ENCODE peak calls at places on chromosomes 6 and 20, in seven cellular contexts. One of them, this sample, is unnamed.

GRCh38 chr6:90676516-90676915 is 89.6 kb upstream of the MAP3K7 start:
- DNase-seq in IMR-90: no peak
- DNase-seq in neuronal stem cell: no peak
- DNase-seq in H1: no peak
- DNase-seq in mesenchymal stem cell: no peak
- DNase-seq in H9: peak; percentile 90
- DNase-seq in trophoblast cell: no peak
- DNase-seq in this sample: peak; percentile 99

GRCh38 chr20:2116170-2116940 is 14.7 kb downstream of the STK35 start:
- DNase-seq in IMR-90: no peak
- DNase-seq in neuronal stem cell: no peak
- DNase-seq in H1: no peak
- DNase-seq in mesenchymal stem cell: no peak
- DNase-seq in H9: no peak
- DNase-seq in trophoblast cell: no peak
- DNase-seq in this sample: no peak

GRCh38 chr6:91710356-91710755 is 1123.5 kb upstream of the MAP3K7 start:
- DNase-seq in IMR-90: no peak
- DNase-seq in neuronal stem cell: no peak
- DNase-seq in H1: no peak
- DNase-seq in mesenchymal stem cell: no peak
- DNase-seq in H9: no peak
- DNase-seq in trophoblast cell: no peak
- DNase-seq in this sample: no peak

GRCh38 chr6:56528412-56528841 is 114.3 kb downstream of the DST start:
- DNase-seq in IMR-90: peak; percentile 100
- DNase-seq in neuronal stem cell: no peak
- DNase-seq in H1: no peak
- DNase-seq in mesenchymal stem cell: peak; percentile 88
- DNase-seq in H9: no peak
- DNase-seq in trophoblast cell: peak; percentile 72
- DNase-seq in this sample: no peak

GRCh38 chr20:48919882-48920526 is 1.5 kb upstream of the ARFGEF2 start:
- DNase-seq in IMR-90: no peak
- DNase-seq in neuronal stem cell: no peak
- DNase-seq in H1: no peak
- DNase-seq in mesenchymal stem cell: peak; percentile 35
- DNase-seq in H9: no peak
- DNase-seq in trophoblast cell: no peak
- DNase-seq in this sample: peak; percentile 54

GRCh38 chr6:52691718-52692117 is 20.8 kb downstream of the TMEM14A start:
- DNase-seq in IMR-90: peak; percentile 5
- DNase-seq in neuronal stem cell: no peak
- DNase-seq in H1: no peak
- DNase-seq in mesenchymal stem cell: no peak
- DNase-seq in H9: no peak
- DNase-seq in trophoblast cell: no peak
- DNase-seq in this sample: no peak

GRCh38 chr6:93453956-93454355 is 34.6 kb upstream of the EPHA7 start:
- DNase-seq in IMR-90: no peak
- DNase-seq in neuronal stem cell: no peak
- DNase-seq in H1: no peak
- DNase-seq in mesenchymal stem cell: no peak
- DNase-seq in H9: no peak
- DNase-seq in trophoblast cell: no peak
- DNase-seq in this sample: peak; percentile 51

GRCh38 chr6:126188271-126188909 is 151.5 kb upstream of the CENPW start:
- DNase-seq in IMR-90: peak; percentile 64
- DNase-seq in neuronal stem cell: no peak
- DNase-seq in H1: no peak
- DNase-seq in mesenchymal stem cell: peak; percentile 39
- DNase-seq in H9: no peak
- DNase-seq in trophoblast cell: no peak
- DNase-seq in this sample: no peak

GRCh38 chr6:139126255-139126654 is 8.6 kb upstream of the HECA start:
- DNase-seq in IMR-90: peak; percentile 92
- DNase-seq in neuronal stem cell: no peak
- DNase-seq in H1: no peak
- DNase-seq in mesenchymal stem cell: peak; percentile 94
- DNase-seq in H9: no peak
- DNase-seq in trophoblast cell: no peak
- DNase-seq in this sample: no peak

DNA sequence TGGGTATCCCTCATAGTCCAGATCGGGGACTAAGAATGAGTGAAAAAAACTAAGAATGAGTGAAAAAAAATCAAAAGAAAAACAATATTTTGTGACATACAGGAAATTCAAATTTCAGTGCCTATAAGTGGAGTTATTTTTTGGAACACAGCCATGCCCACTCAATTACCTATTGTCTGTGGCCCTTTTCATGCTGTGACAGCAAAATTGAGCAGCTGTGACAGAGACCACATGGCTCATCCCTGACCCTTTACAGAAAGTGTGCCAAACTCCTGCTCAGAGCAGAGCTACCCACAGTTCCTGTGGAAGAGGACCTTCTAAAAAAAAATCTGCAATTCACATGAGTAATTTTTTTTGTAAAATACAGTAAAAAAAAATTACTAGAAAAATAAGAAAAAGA is 1.4 kb downstream of the NCR2 start:
- DNase-seq in IMR-90: no peak
- DNase-seq in neuronal stem cell: no peak
- DNase-seq in H1: no peak
- DNase-seq in mesenchymal stem cell: no peak
- DNase-seq in H9: no peak
- DNase-seq in trophoblast cell: no peak
- DNase-seq in this sample: no peak
- H2BK5ac ChIP-seq in IMR-90: no peak overlapping the region
- H2BK5ac ChIP-seq in neuronal stem cell: no peak overlapping the region
- H2BK5ac ChIP-seq in H1: no peak overlapping the region
- H2BK5ac ChIP-seq in mesenchymal stem cell: no peak overlapping the region
- H2BK5ac ChIP-seq in H9: no peak overlapping the region
- H2BK5ac ChIP-seq in trophoblast cell: no peak overlapping the region
- H2BK5ac ChIP-seq in this sample: no peak overlapping the region

GRCh38 chr6:5776104-5776503 is 230.6 kb downstream of the NRN1 start:
- DNase-seq in IMR-90: no peak
- DNase-seq in neuronal stem cell: no peak
- DNase-seq in H1: no peak
- DNase-seq in mesenchymal stem cell: no peak
- DNase-seq in H9: no peak
- DNase-seq in trophoblast cell: no peak
- DNase-seq in this sample: no peak
- H2BK5ac ChIP-seq in IMR-90: no peak overlapping the region
- H2BK5ac ChIP-seq in neuronal stem cell: no peak overlapping the region
- H2BK5ac ChIP-seq in H1: no peak overlapping the region
- H2BK5ac ChIP-seq in mesenchymal stem cell: no peak overlapping the region
- H2BK5ac ChIP-seq in H9: no peak overlapping the region
- H2BK5ac ChIP-seq in trophoblast cell: no peak overlapping the region
- H2BK5ac ChIP-seq in this sample: no peak overlapping the region

GRCh38 chr20:52305029-52305645 is 113.6 kb upstream of the ZFP64 start:
- DNase-seq in IMR-90: no peak
- DNase-seq in neuronal stem cell: no peak
- DNase-seq in H1: no peak
- DNase-seq in mesenchymal stem cell: no peak
- DNase-seq in H9: no peak
- DNase-seq in trophoblast cell: peak; percentile 73
- DNase-seq in this sample: no peak
- H2BK5ac ChIP-seq in IMR-90: no peak overlapping the region
- H2BK5ac ChIP-seq in neuronal stem cell: no peak overlapping the region
- H2BK5ac ChIP-seq in H1: no peak overlapping the region
- H2BK5ac ChIP-seq in mesenchymal stem cell: no peak overlapping the region
- H2BK5ac ChIP-seq in H9: no peak overlapping the region
- H2BK5ac ChIP-seq in trophoblast cell: no peak overlapping the region
- H2BK5ac ChIP-seq in this sample: no peak overlapping the region

GRCh38 chr6:4480788-4481725 is 295.1 kb upstream of the CDYL start:
- DNase-seq in IMR-90: peak; percentile 53
- DNase-seq in neuronal stem cell: no peak
- DNase-seq in H1: no peak
- DNase-seq in mesenchymal stem cell: no peak
- DNase-seq in H9: no peak
- DNase-seq in trophoblast cell: no peak
- DNase-seq in this sample: no peak
- H2BK5ac ChIP-seq in IMR-90: no peak overlapping the region
- H2BK5ac ChIP-seq in neuronal stem cell: no peak overlapping the region
- H2BK5ac ChIP-seq in H1: peak overlapping the region; percentile 28
- H2BK5ac ChIP-seq in mesenchymal stem cell: no peak overlapping the region
- H2BK5ac ChIP-seq in H9: no peak overlapping the region
- H2BK5ac ChIP-seq in trophoblast cell: no peak overlapping the region
- H2BK5ac ChIP-seq in this sample: no peak overlapping the region

GRCh38 chr6:75619230-75619899 is 17.7 kb downstream of the SENP6 start:
- DNase-seq in IMR-90: peak; percentile 22
- DNase-seq in neuronal stem cell: no peak
- DNase-seq in H1: no peak
- DNase-seq in mesenchymal stem cell: no peak
- DNase-seq in H9: no peak
- DNase-seq in trophoblast cell: no peak
- DNase-seq in this sample: no peak

GRCh38 chr6:75618437-75618836 is 16.8 kb downstream of the SENP6 start:
- DNase-seq in IMR-90: no peak
- DNase-seq in neuronal stem cell: no peak
- DNase-seq in H1: no peak
- DNase-seq in mesenchymal stem cell: no peak
- DNase-seq in H9: no peak
- DNase-seq in trophoblast cell: no peak
- DNase-seq in this sample: no peak

GRCh38 chr6:75624335-75624734 is 22.7 kb downstream of the SENP6 start:
- DNase-seq in IMR-90: no peak
- DNase-seq in neuronal stem cell: no peak
- DNase-seq in H1: no peak
- DNase-seq in mesenchymal stem cell: no peak
- DNase-seq in H9: no peak
- DNase-seq in trophoblast cell: no peak
- DNase-seq in this sample: no peak

GRCh38 chr6:75621846-75622245 is 20.2 kb downstream of the SENP6 start:
- DNase-seq in IMR-90: no peak
- DNase-seq in neuronal stem cell: no peak
- DNase-seq in H1: no peak
- DNase-seq in mesenchymal stem cell: no peak
- DNase-seq in H9: no peak
- DNase-seq in trophoblast cell: no peak
- DNase-seq in this sample: no peak

GRCh38 chr6:75620387-75621304 is 19.0 kb downstream of the SENP6 start:
- DNase-seq in IMR-90: no peak
- DNase-seq in neuronal stem cell: no peak
- DNase-seq in H1: no peak
- DNase-seq in mesenchymal stem cell: no peak
- DNase-seq in H9: no peak
- DNase-seq in trophoblast cell: no peak
- DNase-seq in this sample: no peak
- H2BK5ac ChIP-seq in IMR-90: no peak overlapping the region
- H2BK5ac ChIP-seq in neuronal stem cell: no peak overlapping the region
- H2BK5ac ChIP-seq in H1: no peak overlapping the region
- H2BK5ac ChIP-seq in mesenchymal stem cell: no peak overlapping the region
- H2BK5ac ChIP-seq in H9: no peak overlapping the region
- H2BK5ac ChIP-seq in trophoblast cell: no peak overlapping the region
- H2BK5ac ChIP-seq in this sample: no peak overlapping the region

GRCh38 chr20:19426356-19426755 is 213.9 kb downstream of the SLC24A3 start:
- DNase-seq in IMR-90: no peak
- DNase-seq in neuronal stem cell: no peak
- DNase-seq in H1: no peak
- DNase-seq in mesenchymal stem cell: no peak
- DNase-seq in H9: no peak
- DNase-seq in trophoblast cell: no peak
- DNase-seq in this sample: no peak
- H2BK5ac ChIP-seq in IMR-90: no peak overlapping the region
- H2BK5ac ChIP-seq in neuronal stem cell: no peak overlapping the region
- H2BK5ac ChIP-seq in H1: no peak overlapping the region
- H2BK5ac ChIP-seq in mesenchymal stem cell: no peak overlapping the region
- H2BK5ac ChIP-seq in H9: no peak overlapping the region
- H2BK5ac ChIP-seq in trophoblast cell: no peak overlapping the region
- H2BK5ac ChIP-seq in this sample: no peak overlapping the region

GRCh38 chr6:147712841-147713240 is 204.4 kb downstream of the SAMD5 start:
- DNase-seq in IMR-90: peak; percentile 40
- DNase-seq in neuronal stem cell: no peak
- DNase-seq in H1: no peak
- DNase-seq in mesenchymal stem cell: no peak
- DNase-seq in H9: no peak
- DNase-seq in trophoblast cell: no peak
- DNase-seq in this sample: no peak
- H2BK5ac ChIP-seq in IMR-90: no peak overlapping the region
- H2BK5ac ChIP-seq in neuronal stem cell: no peak overlapping the region
- H2BK5ac ChIP-seq in H1: no peak overlapping the region
- H2BK5ac ChIP-seq in mesenchymal stem cell: no peak overlapping the region
- H2BK5ac ChIP-seq in H9: no peak overlapping the region
- H2BK5ac ChIP-seq in trophoblast cell: no peak overlapping the region
- H2BK5ac ChIP-seq in this sample: no peak overlapping the region